ENCODE peak calls at places on chromosomes 2 and 18, in ten cellular contexts. K, L, T, O, G, Q, N, J, R and C are unnamed samples.

GRCh38 chr18:69916412-69916811 is 31.3 kb downstream of the CD226 start:
- DNase-seq in K (no peak), L (no peak), T (no peak), O (no peak), G (no peak), Q (no peak), N (no peak), J (no peak), R (no peak), C (no peak)

GRCh38 chr2:127400897-127401756 is 13.4 kb upstream of the MAP3K2 start:
- DNase-seq in K (no peak), L (no peak), T (no peak), O (no peak), G (peak; percentile 47), Q (no peak), N (no peak), J (no peak), R (no peak), C (peak; percentile 79)

GRCh38 chr2:147829106-147829505 is 15.7 kb upstream of the ACVR2A start:
- DNase-seq in K (peak; percentile 54), L (no peak), T (no peak), O (no peak), G (peak; percentile 87), Q (peak; percentile 65), N (peak; percentile 75), J (no peak), R (peak; percentile 26), C (peak; percentile 65)

GRCh38 chr2:128503358-128504241 is 184.9 kb upstream of the HS6ST1 start:
- DNase-seq in K (no peak), L (no peak), T (no peak), O (no peak), G (no peak), Q (no peak), N (no peak), J (no peak), R (no peak), C (no peak)

GRCh38 chr18:3457261-3457724 is 7.3 kb downstream of the TGIF1 start:
- DNase-seq in K (no peak), L (no peak), T (no peak), O (no peak), G (no peak), Q (no peak), N (no peak), J (no peak), R (no peak), C (no peak)

GRCh38 chr18:79982736-79983135 is 5.6 kb downstream of the TXNL4A start:
- DNase-seq in K (peak; percentile 30), L (no peak), T (no peak), O (no peak), G (no peak), Q (peak; percentile 69), N (no peak), J (no peak), R (no peak), C (peak; percentile 16)

GRCh38 chr2:26251893-26252292 is 7.2 kb downstream of the HADHB start:
- DNase-seq in K (peak; percentile 23), L (peak; percentile 46), T (no peak), O (no peak), G (no peak), Q (no peak), N (no peak), J (no peak), R (no peak), C (no peak)

GRCh38 chr2:109339519-109339991 is 210.6 kb downstream of the SH3RF3 start:
- DNase-seq in K (peak; percentile 85), L (no peak), T (no peak), O (no peak), G (peak; percentile 74), Q (no peak), N (no peak), J (no peak), R (no peak), C (peak; percentile 63)

GRCh38 chr2:218024336-218024735 is 21.5 kb upstream of the TNS1 start:
- DNase-seq in K (no peak), L (peak; percentile 2), T (no peak), O (no peak), G (no peak), Q (no peak), N (no peak), J (no peak), R (no peak), C (no peak)

GRCh38 chr2:12759248-12759647 is 42.5 kb downstream of the TRIB2 start:
- DNase-seq in K (peak; percentile 97), L (no peak), T (no peak), O (no peak), G (peak; percentile 94), Q (no peak), N (peak; percentile 68), J (no peak), R (no peak), C (peak; percentile 92)

DNA sequence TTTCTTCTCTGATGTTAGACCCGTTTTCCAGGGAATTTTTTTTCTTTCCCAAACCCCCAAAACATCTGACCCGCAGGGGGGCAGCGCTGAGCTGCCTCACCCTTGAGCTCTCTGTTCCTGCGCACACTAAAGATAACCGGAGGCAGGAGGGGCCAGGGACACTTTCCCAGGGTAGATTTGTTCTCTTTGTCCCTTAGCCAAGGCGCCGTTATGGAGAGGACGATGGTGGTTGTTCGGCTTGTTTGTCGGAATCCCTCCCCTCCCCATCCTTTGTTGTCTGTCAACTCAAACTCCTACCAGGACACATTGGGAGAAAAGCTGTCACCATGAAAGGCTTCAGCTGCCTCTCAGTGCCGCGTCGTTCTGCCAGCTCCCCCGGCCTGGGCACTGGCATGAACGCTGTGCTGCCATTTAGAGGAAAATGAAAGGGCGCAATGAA is 62.3 kb downstream of the RND3 start:
- DNase-seq in K (no peak), L (no peak), T (no peak), O (no peak), G (peak; percentile 40), Q (no peak), N (no peak), J (peak; percentile 27), R (no peak), C (no peak)
- TF ChIP-seq CTCF in K (no peak), L (no peak), T (no peak), O (no peak), G (peak; percentile 42), Q (no peak), N (peak; percentile 23), J (peak; percentile 34), R (no peak), C (peak; percentile 42)

DNA sequence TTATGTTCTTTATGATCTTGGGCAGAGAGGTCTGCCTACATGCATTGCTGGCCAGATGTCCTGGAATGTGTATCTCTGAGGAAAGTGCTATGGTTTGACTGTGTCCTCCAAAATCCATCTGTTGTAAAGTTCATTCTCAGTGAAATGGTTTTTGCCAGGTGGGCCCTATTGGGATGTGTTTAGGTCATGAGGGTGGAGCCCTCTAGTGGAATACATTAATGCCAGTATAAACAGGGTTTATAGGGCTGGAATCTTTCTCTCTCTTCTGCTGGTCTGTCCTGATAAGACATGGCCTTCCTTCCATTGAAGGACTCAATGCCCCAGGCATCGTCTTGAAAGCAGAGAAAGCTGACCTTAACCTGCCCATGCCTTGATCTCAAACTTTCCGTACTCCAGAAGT is 258.5 kb downstream of the RPIA start:
- DNase-seq in K (no peak), L (no peak), T (no peak), O (peak; percentile 15), G (no peak), Q (peak; percentile 42), N (no peak), J (no peak), R (no peak), C (no peak)
- TF ChIP-seq CTCF in K (peak; percentile 36), L (no peak), T (peak; percentile 37), O (peak; percentile 65), G (no peak), Q (peak; percentile 44), N (peak; percentile 41), J (no peak), R (peak; percentile 61), C (peak; percentile 69)

GRCh38 chr2:16641509-16641908 is 24.1 kb downstream of the CYRIA start:
- DNase-seq in K (no peak), L (no peak), T (no peak), O (no peak), G (no peak), Q (no peak), N (no peak), J (no peak), R (no peak), C (no peak)

GRCh38 chr2:16640024-16640423 is 25.6 kb downstream of the CYRIA start:
- DNase-seq in K (no peak), L (no peak), T (no peak), O (no peak), G (no peak), Q (no peak), N (no peak), J (no peak), R (no peak), C (no peak)

GRCh38 chr2:16638941-16639340 is 26.7 kb downstream of the CYRIA start:
- DNase-seq in K (no peak), L (no peak), T (no peak), O (no peak), G (no peak), Q (no peak), N (no peak), J (no peak), R (no peak), C (no peak)

GRCh38 chr2:16640867-16641266 is 24.8 kb downstream of the CYRIA start:
- DNase-seq in K (no peak), L (peak; percentile 69), T (no peak), O (no peak), G (no peak), Q (no peak), N (no peak), J (no peak), R (no peak), C (no peak)

DNA sequence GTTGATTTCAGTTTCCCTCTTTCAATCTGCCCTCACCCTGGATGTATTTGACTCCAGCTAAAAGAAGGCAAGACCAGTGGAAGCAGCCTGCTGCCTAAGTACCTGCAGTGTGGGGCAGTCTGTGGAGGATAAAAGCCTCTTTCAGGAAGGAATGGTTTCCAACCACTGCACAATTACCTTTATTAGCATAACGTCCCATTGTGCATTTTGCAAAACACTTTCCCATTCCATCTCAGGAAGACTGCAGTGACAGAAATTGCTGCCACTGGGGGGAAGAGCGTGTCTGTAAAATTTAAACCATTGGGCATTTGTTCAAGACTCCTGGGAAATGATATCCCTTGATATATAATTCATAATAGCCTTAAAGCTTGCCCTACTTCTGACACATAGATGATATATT is 26.2 kb downstream of the CYRIA start:
- DNase-seq in K (no peak), L (no peak), T (no peak), O (no peak), G (no peak), Q (no peak), N (no peak), J (no peak), R (no peak), C (no peak)
- TF ChIP-seq CTCF in K (no peak), L (no peak), T (no peak), O (no peak), G (no peak), Q (no peak), N (no peak), J (no peak), R (no peak), C (no peak)

DNA sequence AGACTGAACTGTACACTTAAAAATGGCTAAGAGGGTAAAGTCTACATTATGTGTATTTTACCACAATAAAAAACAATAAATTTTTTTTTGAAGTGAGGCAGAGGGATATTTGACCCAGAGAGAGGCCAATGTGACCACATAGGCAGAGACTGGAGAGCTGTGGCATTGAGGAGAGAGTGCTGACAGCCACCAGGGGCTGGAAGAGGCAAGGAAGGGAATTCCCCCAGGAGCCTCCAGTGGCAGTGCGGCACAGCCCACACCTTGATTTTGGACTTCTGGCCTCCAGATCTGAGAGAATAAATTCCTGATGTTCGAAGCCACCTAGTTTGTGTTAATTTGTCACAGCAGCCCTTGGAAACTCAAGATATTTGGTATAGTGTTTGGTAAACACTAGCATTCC is 22.7 kb downstream of the ANKRD29 start:
- DNase-seq in K (no peak), L (no peak), T (no peak), O (no peak), G (no peak), Q (no peak), N (no peak), J (no peak), R (no peak), C (no peak)
- TF ChIP-seq CTCF in K (no peak), L (no peak), T (no peak), O (no peak), G (peak; percentile 2), Q (no peak), N (no peak), J (peak; percentile 45), R (peak; percentile 31), C (no peak)